ENCODE peak calls at places on chromosomes 7 and 10, in four cellular contexts. C, D, I and W are unnamed samples.

GRCh38 chr10:49106451-49106850 is 8.9 kb downstream of the VSTM4 start:
- DNase-seq in D (no peak), C (peak; percentile 14), I (no peak), W (no peak)

GRCh38 chr7:4556868-4557620 is 125.1 kb upstream of the FOXK1 start:
- DNase-seq in C (peak; percentile 1), I (no peak), D (no peak), W (no peak)

GRCh38 chr10:48468130-48468790 is 136.6 kb downstream of the ARHGAP22 start:
- DNase-seq in I (no peak), D (no peak), C (no peak), W (no peak)

GRCh38 chr7:1046722-1047679 is 2.7 kb downstream of the GPR146 start:
- DNase-seq in C (no peak), I (peak; percentile 83), D (no peak), W (no peak)

GRCh38 chr10:25455980-25456567 is 281.3 kb downstream of the GPR158 start:
- DNase-seq in D (no peak), I (no peak), C (no peak), W (no peak)

GRCh38 chr7:66099551-66100407 is 14.9 kb upstream of the CRCP start:
- DNase-seq in D (peak; percentile 17), C (peak; percentile 94), I (peak; percentile 99), W (no peak)

GRCh38 chr10:132685921-132686680 is 99.8 kb downstream of the NKX6-2 start:
- DNase-seq in D (no peak), I (no peak), C (no peak), W (no peak)

GRCh38 chr10:51530540-51530939 is 168.9 kb downstream of the CSTF2T start:
- DNase-seq in C (no peak), D (no peak), I (no peak), W (no peak)

GRCh38 chr7:92626281-92626846 is 36.2 kb upstream of the FAM133B start:
- DNase-seq in I (no peak), C (no peak), D (no peak), W (no peak)

GRCh38 chr10:43194861-43195260 is 56.6 kb downstream of the CSGALNACT2 start:
- DNase-seq in C (no peak), I (no peak), D (no peak), W (no peak)

GRCh38 chr10:110074986-110075664 is 67.3 kb downstream of the ADD3 start:
- DNase-seq in C (peak; percentile 89), D (no peak), I (peak; percentile 47), W (no peak)

GRCh38 chr10:36725581-36726520 is 399.5 kb upstream of the ANKRD30A start:
- DNase-seq in C (peak; percentile 93), D (peak; percentile 54), I (peak; percentile 82), W (peak; percentile 12)

GRCh38 chr10:76631054-76631453 is 1006.6 kb downstream of the KCNMA1 start:
- DNase-seq in I (no peak), D (no peak), C (no peak), W (no peak)

GRCh38 chr10:26860026-26860541 is 674 bp downstream of the ABI1 start:
- DNase-seq in D (no peak), C (peak; percentile 82), I (peak; percentile 46), W (peak; percentile 30)

GRCh38 chr10:22541900-22542299 is 172.5 kb downstream of the PIP4K2A start:
- DNase-seq in C (no peak), I (no peak), D (no peak), W (no peak)

GRCh38 chr10:128506423-128506822 is 380.2 kb upstream of the MKI67 start:
- DNase-seq in I (no peak), D (no peak), C (no peak), W (no peak)

GRCh38 chr7:20651960-20652544 is 36.6 kb downstream of the ABCB5 start:
- DNase-seq in D (no peak), C (no peak), I (peak; percentile 39), W (no peak)

GRCh38 chr7:120774481-120774880 is 83.5 kb downstream of the TSPAN12 start:
- DNase-seq in D (no peak), I (no peak), C (no peak), W (no peak)

GRCh38 chr7:100157334-100158228 is 942 bp downstream of the TRAPPC14 start:
- DNase-seq in D (no peak), I (peak; percentile 35), C (peak; percentile 63), W (peak; percentile 85)